ENCODE peak calls at places on chromosomes 1 and 21, in nine cellular contexts. O is posterior vena cava; J is posterior cingulate gyrus; C is NCI-H2171 treated with DMSO at 0.1 percent for 48 hours; S is stimulated activated CD8-positive, alpha-beta memory T cell treated with anti-CD3 and anti-CD28 coated beads, Interleukin-4, amount 100 ng/mL, for 48 hours; V is stimulated activated CD4-positive, alpha-beta T cell treated with anti-CD3 and anti-CD28 coated beads, Interleukin-1b, Interleukin-23, amount 100 ng/mL, for 24 hours; N is testis; F is iPS DF 6.9; U is NCI-H146. P is an unnamed sample.

GRCh38 chr1:39133340-39133684 is 71.2 kb upstream of the MACF1 start:
- DNase-seq in O (no peak), J (no peak), C (no peak), S (no peak), V (no peak), N (no peak), F (no peak), U (no peak), P (no peak)

GRCh38 chr1:20250346-20250989 is 40.2 kb upstream of the VWA5B1 start:
- DNase-seq in O (no peak), J (no peak), C (peak), S (peak), V (no peak), N (peak), F (no peak), U (no peak), P (peak)

GRCh38 chr1:86018311-86018923 is 138.2 kb downstream of the COL24A1 start:
- DNase-seq in O (no peak), J (no peak), C (peak), S (no peak), V (no peak), N (peak), F (peak), U (no peak), P (peak)

GRCh38 chr21:22584308-22584707 is 1586.1 kb downstream of the NCAM2 start:
- DNase-seq in O (no peak), J (no peak), C (no peak), S (no peak), V (no peak), N (no peak), F (no peak), U (no peak), P (no peak)

GRCh38 chr1:204027446-204027845 is 45.5 kb upstream of the SOX13 start:
- DNase-seq in O (no peak), J (no peak), C (no peak), S (no peak), V (no peak), N (no peak), F (no peak), U (peak), P (no peak)

GRCh38 chr1:62599044-62599443 is 1.7 kb downstream of the ANGPTL3 start:
- DNase-seq in O (no peak), J (no peak), C (no peak), S (no peak), V (no peak), N (no peak), F (no peak), U (no peak), P (no peak)

GRCh38 chr1:228351850-228352249 is 54.8 kb downstream of the TRIM11 start:
- DNase-seq in O (peak), J (peak), C (no peak), S (no peak), V (no peak), N (no peak), F (no peak), U (no peak), P (no peak)

GRCh38 chr21:44713130-44713529 is 1.8 kb upstream of the TSPEAR start:
- DNase-seq in O (peak), J (no peak), C (no peak), S (no peak), V (no peak), N (no peak), F (no peak), U (no peak), P (no peak)

GRCh38 chr1:212565571-212566305 is 42.8 kb upstream of the ATF3 start:
- DNase-seq in O (no peak), J (no peak), C (no peak), S (no peak), V (no peak), N (no peak), F (no peak), U (no peak), P (no peak)

GRCh38 chr1:204025917-204026709 is 46.8 kb upstream of the SOX13 start:
- DNase-seq in O (no peak), J (no peak), C (no peak), S (no peak), V (no peak), N (no peak), F (no peak), U (no peak), P (no peak)

GRCh38 chr1:169595764-169596711 is 9.8 kb upstream of the F5 start:
- DNase-seq in O (no peak), J (no peak), C (no peak), S (no peak), V (no peak), N (peak), F (peak), U (no peak), P (peak)

GRCh38 chr1:218299416-218299815 is 14.3 kb downstream of the RRP15 start:
- DNase-seq in O (no peak), J (no peak), C (peak), S (no peak), V (no peak), N (no peak), F (no peak), U (no peak), P (peak)

GRCh38 chr21:41537356-41537755 is 29.4 kb upstream of the TMPRSS2 start:
- DNase-seq in O (no peak), J (no peak), C (no peak), S (no peak), V (no peak), N (no peak), F (no peak), U (no peak), P (no peak)